ENCODE peak calls at places on chromosome 17, in eight cellular contexts. O is keratinocyte; N is CD4-positive, CD25-positive, alpha-beta regulatory T cell; P is cardiac fibroblast; I is HuH-7.5; F is stimulated activated CD8-positive, alpha-beta memory T cell treated with anti-CD3 and anti-CD28 coated beads, Interleukin-7, amount 100 ng/mL, for 1 hour; Z is activated naive CD8-positive, alpha-beta T cell treated with anti-CD3 and anti-CD28 coated beads, Interleukin-2, amount 50 U/mL, for 24 hours; H is transverse colon. B is an unnamed sample.

GRCh38 chr17:2975469-2975958 is 87.9 kb downstream of the OR1D5 start:
- DNase-seq in P (peak), F (no peak), H (peak), Z (no peak), N (no peak), I (peak), O (no peak), B (no peak)

GRCh38 chr17:8012996-8013640 is 10.7 kb downstream of the GUCY2D start:
- DNase-seq in H (no peak), Z (no peak), P (no peak), N (no peak), F (no peak), O (no peak), I (no peak), B (no peak)

GRCh38 chr17:17472333-17472920 is 4.4 kb upstream of the MED9 start:
- DNase-seq in F (no peak), O (no peak), H (no peak), N (no peak), P (no peak), I (no peak), Z (no peak), B (no peak)

GRCh38 chr17:72411124-72411563 is 290.3 kb downstream of the SOX9 start:
- DNase-seq in Z (no peak), F (no peak), N (no peak), H (no peak), I (no peak), P (no peak), O (no peak), B (no peak)

GRCh38 chr17:76318586-76318985 is 10.5 kb upstream of the QRICH2 start:
- DNase-seq in O (no peak), Z (no peak), N (no peak), F (no peak), H (no peak), P (no peak), I (no peak), B (no peak)

GRCh38 chr17:34874496-34874895 is 86.8 kb downstream of the CCT6B start:
- DNase-seq in I (no peak), H (no peak), O (no peak), P (no peak), N (no peak), F (no peak), Z (no peak), B (no peak)

GRCh38 chr17:76556759-76557367 is 17.0 kb downstream of the PRCD start:
- DNase-seq in N (peak), P (peak), H (peak), I (no peak), F (no peak), O (no peak), Z (peak), B (peak)

GRCh38 chr17:7631398-7632380 is 1.8 kb downstream of the SHBG start:
- DNase-seq in N (no peak), F (no peak), P (no peak), Z (no peak), O (no peak), I (no peak), H (no peak), B (no peak)

GRCh38 chr17:2067559-2067958 is 12.7 kb downstream of the HIC1 start:
- DNase-seq in P (peak), H (no peak), F (no peak), I (no peak), Z (no peak), O (no peak), N (no peak), B (no peak)

GRCh38 chr17:55545765-55546164 is 34.5 kb upstream of the SMIM36 start:
- DNase-seq in O (no peak), F (no peak), H (no peak), P (no peak), Z (no peak), N (no peak), I (no peak), B (no peak)

GRCh38 chr17:78875738-78876597 is 27.0 kb downstream of the CEP295NL start:
- DNase-seq in I (no peak), P (peak), H (no peak), O (no peak), Z (no peak), N (no peak), F (no peak), B (no peak)

GRCh38 chr17:39979865-39980401 is 674 bp upstream of the PSMD3 start:
- DNase-seq in F (no peak), P (peak), Z (no peak), I (no peak), O (peak), N (no peak), H (peak), B (peak)

GRCh38 chr17:76672270-76672851 is 28.8 kb upstream of the ST6GALNAC1 start:
- DNase-seq in H (peak), O (no peak), F (no peak), Z (no peak), N (peak), I (no peak), P (no peak), B (no peak)

GRCh38 chr17:15440347-15440746 is 27.1 kb downstream of the CDRT4 start:
- DNase-seq in I (no peak), O (no peak), F (no peak), P (no peak), N (no peak), H (no peak), Z (no peak), B (no peak)

GRCh38 chr17:45222273-45222993 is 748 bp downstream of the FMNL1 start:
- DNase-seq in I (peak), H (no peak), Z (peak), O (no peak), P (no peak), N (peak), F (no peak), B (no peak)

GRCh38 chr17:9971991-9972390 is 66.9 kb upstream of the RCVRN start:
- DNase-seq in Z (no peak), I (no peak), H (peak), N (no peak), O (no peak), F (no peak), P (peak), B (peak)

GRCh38 chr17:31663576-31663975 is 195.5 kb downstream of the COPRS start:
- DNase-seq in O (no peak), H (no peak), Z (no peak), N (no peak), P (peak), F (no peak), I (no peak), B (no peak)

GRCh38 chr17:57518587-57519118 is 226.4 kb downstream of the CCDC182 start:
- DNase-seq in O (no peak), I (no peak), P (no peak), F (no peak), N (no peak), H (no peak), Z (no peak), B (peak)

GRCh38 chr17:60039096-60039495 is 39.6 kb downstream of the HEATR6 start:
- DNase-seq in I (no peak), P (no peak), F (no peak), H (no peak), O (no peak), N (no peak), Z (no peak), B (no peak)

GRCh38 chr17:34163681-34164080 is 91.4 kb upstream of the CCL2 start:
- DNase-seq in Z (no peak), P (peak), N (no peak), O (no peak), H (no peak), F (no peak), I (no peak), B (peak)

GRCh38 chr17:83054518-83055125 is 24.8 kb upstream of the METRNL start:
- DNase-seq in F (no peak), H (no peak), O (no peak), N (no peak), Z (no peak), P (no peak), I (no peak), B (no peak)

B was measured in hepatocyte.